ENCODE peak calls at places on chromosomes 6 and 20, in five cellular contexts. Y is naive thymus-derived CD4-positive, alpha-beta T cell; X is transverse colon; Z is Caco-2; H is Peyer's patch. J is an unnamed sample.

GRCh38 chr6:16762547-16763477 is 1.6 kb upstream of the ATXN1 start:
- DNase-seq in Y (peak; percentile 46), X (peak; percentile 71), Z (peak; percentile 60), H (peak; percentile 53), J (peak; percentile 85)

GRCh38 chr6:147285087-147285855 is 81.1 kb downstream of the STXBP5 start:
- DNase-seq in Y (no peak), X (no peak), Z (no peak), H (no peak), J (no peak)

GRCh38 chr6:149499066-149499465 is 14.3 kb upstream of the ZC3H12D start:
- DNase-seq in Y (no peak), X (no peak), Z (no peak), H (no peak), J (no peak)

GRCh38 chr20:43727980-43728590 is 1.3 kb upstream of the GTSF1L start:
- DNase-seq in Y (no peak), X (peak; percentile 30), Z (no peak), H (peak; percentile 63), J (no peak)

GRCh38 chr6:168033791-168034190 is 36.3 kb downstream of the KIF25 start:
- DNase-seq in Y (no peak), X (no peak), Z (no peak), H (no peak), J (no peak)

GRCh38 chr6:83514877-83515466 is 2.6 kb downstream of the PRSS35 start:
- DNase-seq in Y (no peak), X (no peak), Z (peak; percentile 46), H (no peak), J (no peak)

GRCh38 chr6:40394381-40394780 is 192.8 kb downstream of the LRFN2 start:
- DNase-seq in Y (no peak), X (no peak), Z (no peak), H (no peak), J (no peak)

GRCh38 chr20:63067266-63067635 is 60.5 kb upstream of the BHLHE23 start:
- DNase-seq in Y (no peak), X (no peak), Z (peak; percentile 41), H (no peak), J (peak; percentile 83)

GRCh38 chr6:152185158-152185574 is 377.7 kb downstream of the ESR1 start:
- DNase-seq in Y (no peak), X (no peak), Z (no peak), H (no peak), J (no peak)

GRCh38 chr6:121515615-121516265 is 80.3 kb downstream of the GJA1 start:
- DNase-seq in Y (no peak), X (no peak), Z (no peak), H (no peak), J (no peak)

GRCh38 chr20:41142241-41142640 is 4.9 kb downstream of the PLCG1 start:
- DNase-seq in Y (peak; percentile 28), X (peak; percentile 10), Z (no peak), H (no peak), J (no peak)

GRCh38 chr6:39887692-39888450 is 46.4 kb downstream of the MOCS1 start:
- DNase-seq in Y (no peak), X (peak; percentile 38), Z (peak; percentile 65), H (no peak), J (no peak)

GRCh38 chr20:5550738-5551529 is 199.3 kb upstream of the SHLD1 start:
- DNase-seq in Y (no peak), X (no peak), Z (no peak), H (no peak), J (no peak)

DNA sequence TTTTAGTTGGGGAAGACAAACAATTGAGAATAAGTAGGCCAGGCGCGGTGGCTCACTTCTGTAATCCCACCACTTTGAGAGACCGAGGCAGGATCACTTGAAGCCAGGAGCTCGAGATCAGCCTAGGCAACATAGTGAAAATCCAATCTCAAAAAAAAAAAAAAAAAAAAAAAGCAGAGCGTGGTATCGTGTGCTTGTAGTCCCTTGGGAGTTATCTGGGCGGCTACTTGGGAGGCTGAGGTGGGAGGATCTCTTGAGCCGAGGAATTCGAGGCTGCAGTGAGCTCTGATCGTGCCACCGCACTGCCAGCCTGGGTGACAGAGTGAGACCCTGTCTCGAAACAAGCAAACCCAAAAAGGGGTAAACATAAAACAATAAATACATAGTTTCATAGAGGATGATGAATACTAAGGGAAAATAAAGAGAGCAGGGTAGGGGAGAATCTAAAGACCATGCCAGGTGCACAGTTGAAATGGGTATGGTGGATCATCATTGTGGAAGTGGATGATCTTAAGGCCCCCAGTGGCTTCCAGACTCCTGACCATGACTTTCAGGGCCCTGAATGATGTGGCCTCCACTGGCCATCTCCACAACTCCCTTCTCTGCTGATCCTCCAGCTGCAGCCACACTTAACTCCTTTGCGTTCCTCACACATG is 947 bp downstream of the POFUT1 start:
- DNase-seq in Y (no peak), X (no peak), Z (no peak), H (no peak), J (no peak)
- H3K4me3 ChIP-seq in Y (peak overlapping the region; percentile 94), X (peak overlapping the region; percentile 77), Z (peak overlapping the region; percentile 72), H (peak overlapping the region; percentile 95), J (peak overlapping the region; percentile 97)

GRCh38 chr20:36975085-36975829 is 23.7 kb upstream of the SAMHD1 start:
- DNase-seq in Y (peak; percentile 49), X (peak; percentile 33), Z (no peak), H (peak; percentile 67), J (no peak)

GRCh38 chr20:36969478-36970186 is 18.1 kb upstream of the SAMHD1 start:
- DNase-seq in Y (no peak), X (no peak), Z (no peak), H (peak; percentile 36), J (no peak)

GRCh38 chr20:36971103-36971502 is 19.6 kb upstream of the SAMHD1 start:
- DNase-seq in Y (no peak), X (no peak), Z (no peak), H (no peak), J (no peak)

GRCh38 chr20:36969050-36969449 is 17.5 kb upstream of the SAMHD1 start:
- DNase-seq in Y (no peak), X (no peak), Z (no peak), H (no peak), J (no peak)

GRCh38 chr20:36974660-36975059 is 23.2 kb upstream of the SAMHD1 start:
- DNase-seq in Y (no peak), X (no peak), Z (no peak), H (no peak), J (no peak)
- H3K9me3 ChIP-seq in Y (no peaks in the 10 kb centered on the region), X (no peaks in the 10 kb centered on the region), Z (no peaks in the 10 kb centered on the region), H (no peaks in the 10 kb centered on the region), J (no peaks in the 10 kb centered on the region)

GRCh38 chr6:157224957-157225574 is 98.3 kb downstream of the TMEM242 start:
- DNase-seq in Y (no peak), X (no peak), Z (no peak), H (no peak), J (no peak)

GRCh38 chr6:157226761-157227160 is 96.6 kb downstream of the TMEM242 start:
- DNase-seq in Y (no peak), X (no peak), Z (no peak), H (no peak), J (no peak)

GRCh38 chr6:157226026-157226639 is 97.2 kb downstream of the TMEM242 start:
- DNase-seq in Y (no peak), X (no peak), Z (no peak), H (no peak), J (no peak)

GRCh38 chr6:157224178-157224956 is 99.0 kb downstream of the TMEM242 start:
- DNase-seq in Y (peak; percentile 6), X (no peak), Z (no peak), H (peak; percentile 70), J (no peak)

GRCh38 chr6:157225575-157225995 is 97.7 kb downstream of the TMEM242 start:
- DNase-seq in Y (no peak), X (no peak), Z (no peak), H (no peak), J (no peak)
- H3K4me3 ChIP-seq in Y (no peak overlapping the region), X (no peak overlapping the region), Z (no peak overlapping the region), H (no peak overlapping the region), J (no peak overlapping the region)

GRCh38 chr20:39913274-39913673 is 775.8 kb downstream of the MAFB start:
- DNase-seq in Y (no peak), X (no peak), Z (no peak), H (no peak), J (no peak)
- H3K9me3 ChIP-seq in Y (no peaks in the 10 kb centered on the region), X (no peaks in the 10 kb centered on the region), Z (no peaks in the 10 kb centered on the region), H (no peaks in the 10 kb centered on the region), J (no peaks in the 10 kb centered on the region)

GRCh38 chr6:133241088-133241900 is at the start of gene EYA4:
- DNase-seq in Y (no peak), X (no peak), Z (no peak), H (no peak), J (peak; percentile 48)
- H3K4me3 ChIP-seq in Y (no peak within 1 kb of the TSS), X (peak within 1 kb of the TSS; percentile 26), Z (no peak within 1 kb of the TSS), H (no peak within 1 kb of the TSS), J (peak within 1 kb of the TSS; percentile 44)

J was measured in RWPE2.